ENCODE peak calls at places on chromosomes 2 and 18, in five cellular contexts. G is activated naive CD4-positive, alpha-beta T cell treated with anti-CD3 and anti-CD28 coated beads, Interleukin-2, amount 10 ng/mL, durations not matched to agents 7 days and 5 days; V is posterior cingulate gyrus; Z is A549; J is NB4. K is an unnamed sample.

GRCh38 chr2:100580474-100581264 is 17.9 kb downstream of the PDCL3 start:
- DNase-seq in G (peak; percentile 69), V (no peak), Z (no peak), J (peak; percentile 64), K (no peak)

GRCh38 chr2:74849228-74849892 is 15.4 kb downstream of the HK2 start:
- DNase-seq in G (peak; percentile 62), V (no peak), Z (no peak), J (peak; percentile 92), K (no peak)

GRCh38 chr18:22703883-22704626 is 229.1 kb upstream of the RBBP8 start:
- DNase-seq in G (no peak), V (no peak), Z (peak; percentile 60), J (peak; percentile 62), K (no peak)

GRCh38 chr2:71547616-71548285 is 94.4 kb downstream of the DYSF start:
- DNase-seq in G (no peak), V (no peak), Z (no peak), J (no peak), K (peak; percentile 33)

GRCh38 chr18:54742120-54742519 is 86.2 kb upstream of the RAB27B start:
- DNase-seq in G (no peak), V (no peak), Z (no peak), J (no peak), K (no peak)

GRCh38 chr2:208620487-208620978 is 213.9 kb downstream of the PTH2R start:
- DNase-seq in G (no peak), V (no peak), Z (no peak), J (no peak), K (no peak)

GRCh38 chr2:56671973-56672569 is 488.3 kb downstream of the CCDC85A start:
- DNase-seq in G (no peak), V (no peak), Z (peak; percentile 48), J (peak; percentile 19), K (peak; percentile 47)

GRCh38 chr18:12254137-12254819 is at the start of gene CIDEA:
- DNase-seq in G (no peak), V (no peak), Z (no peak), J (no peak), K (no peak)

GRCh38 chr2:219251656-219252055 is 1.4 kb upstream of the TUBA4B start:
- DNase-seq in G (no peak), V (no peak), Z (no peak), J (peak; percentile 84), K (no peak)

GRCh38 chr2:10787176-10787968 is 25.2 kb downstream of the PDIA6 start:
- DNase-seq in G (peak; percentile 52), V (no peak), Z (peak; percentile 50), J (peak; percentile 54), K (no peak)

GRCh38 chr18:77147418-77147852 is 14.9 kb upstream of the MBP start:
- DNase-seq in G (no peak), V (no peak), Z (no peak), J (peak; percentile 77), K (no peak)

GRCh38 chr18:22778996-22779395 is 154.1 kb upstream of the RBBP8 start:
- DNase-seq in G (no peak), V (no peak), Z (no peak), J (no peak), K (no peak)

GRCh38 chr2:3476386-3477033 is 42.8 kb downstream of the ADI1 start:
- DNase-seq in G (no peak), V (no peak), Z (no peak), J (no peak), K (peak; percentile 72)

GRCh38 chr18:50422286-50422898 is 47.5 kb downstream of the SKA1 start:
- DNase-seq in G (no peak), V (no peak), Z (no peak), J (no peak), K (no peak)

GRCh38 chr2:213934560-213934959 is 476.3 kb upstream of the VWC2L start:
- DNase-seq in G (no peak), V (no peak), Z (peak; percentile 27), J (peak; percentile 39), K (no peak)

GRCh38 chr2:168466834-168467565 is 10.9 kb downstream of the CERS6 start:
- DNase-seq in G (no peak), V (no peak), Z (no peak), J (peak; percentile 44), K (no peak)

GRCh38 chr2:120360307-120360855 is 14.4 kb downstream of the INHBB start:
- DNase-seq in G (no peak), V (no peak), Z (no peak), J (no peak), K (no peak)

GRCh38 chr2:224004105-224004715 is 34.9 kb downstream of the SERPINE2 start:
- DNase-seq in G (no peak), V (no peak), Z (no peak), J (no peak), K (no peak)

GRCh38 chr18:44936485-44936884 is 255.8 kb downstream of the SETBP1 start:
- DNase-seq in G (no peak), V (no peak), Z (no peak), J (no peak), K (no peak)

GRCh38 chr2:237440819-237441281 is 26.9 kb upstream of the COL6A3 start:
- DNase-seq in G (no peak), V (no peak), Z (no peak), J (no peak), K (no peak)

GRCh38 chr2:199862779-199863178 is 11.8 kb upstream of the FTCDNL1 start:
- DNase-seq in G (no peak), V (no peak), Z (no peak), J (no peak), K (no peak)

GRCh38 chr2:20940856-20941255 is 103.0 kb downstream of the APOB start:
- DNase-seq in G (no peak), V (no peak), Z (no peak), J (no peak), K (no peak)

GRCh38 chr2:1491751-1492150 is 78.5 kb downstream of the TPO start:
- DNase-seq in G (no peak), V (no peak), Z (no peak), J (no peak), K (peak; percentile 81)

GRCh38 chr2:33477473-33478468 is 1.3 kb downstream of the RASGRP3 start:
- DNase-seq in G (peak; percentile 21), V (no peak), Z (no peak), J (peak; percentile 79), K (no peak)

GRCh38 chr2:240393831-240394410 is 41.5 kb upstream of the GPC1 start:
- DNase-seq in G (peak; percentile 18), V (peak; percentile 18), Z (no peak), J (no peak), K (peak; percentile 84)

GRCh38 chr18:28963481-28963880 is 786.6 kb upstream of the CDH2 start:
- DNase-seq in G (no peak), V (no peak), Z (no peak), J (no peak), K (no peak)

GRCh38 chr18:65768379-65768778 is 17.6 kb downstream of the CDH7 start:
- DNase-seq in G (no peak), V (no peak), Z (peak; percentile 72), J (no peak), K (no peak)

GRCh38 chr2:234096164-234096563 is 45.7 kb downstream of the SPP2 start:
- DNase-seq in G (no peak), V (no peak), Z (no peak), J (no peak), K (no peak)

GRCh38 chr2:61432990-61433389 is 37.9 kb downstream of the USP34 start:
- DNase-seq in G (no peak), V (no peak), Z (no peak), J (no peak), K (no peak)

GRCh38 chr2:192128655-192129054 is 66.1 kb downstream of the TMEFF2 start:
- DNase-seq in G (no peak), V (peak; percentile 31), Z (no peak), J (no peak), K (no peak)

K was measured in chondrocyte.